ENCODE peak calls at places on chromosomes 13 and 19, in six cellular contexts. One of them, this sample, is unnamed.

GRCh38 chr19:13005253-13005652 is 10.0 kb downstream of the NFIX start:
- DNase-seq in germinal center: no peak
- DNase-seq in nephron progenitor cell: no peak
- DNase-seq in neuronal stem cell: no peak
- DNase-seq in stimulated activated CD8-positive, alpha-beta memory T cell treated with anti-CD3 and anti-CD28 coated beads, Interleukin-7, amount 100 ng/mL, for 4 hours: no peak
- DNase-seq in posterior vena cava: no peak
- DNase-seq in this sample: no peak

GRCh38 chr13:60351326-60351725 is 45.7 kb upstream of the TDRD3 start:
- DNase-seq in germinal center: no peak
- DNase-seq in nephron progenitor cell: no peak
- DNase-seq in neuronal stem cell: no peak
- DNase-seq in stimulated activated CD8-positive, alpha-beta memory T cell treated with anti-CD3 and anti-CD28 coated beads, Interleukin-7, amount 100 ng/mL, for 4 hours: no peak
- DNase-seq in posterior vena cava: no peak
- DNase-seq in this sample: no peak

GRCh38 chr19:36213793-36214387 is 575 bp downstream of the ZNF565 start:
- DNase-seq in germinal center: no peak
- DNase-seq in nephron progenitor cell: no peak
- DNase-seq in neuronal stem cell: peak
- DNase-seq in stimulated activated CD8-positive, alpha-beta memory T cell treated with anti-CD3 and anti-CD28 coated beads, Interleukin-7, amount 100 ng/mL, for 4 hours: no peak
- DNase-seq in posterior vena cava: no peak
- DNase-seq in this sample: no peak

GRCh38 chr19:4977299-4978174 is 8.6 kb downstream of the KDM4B start:
- DNase-seq in germinal center: peak
- DNase-seq in nephron progenitor cell: no peak
- DNase-seq in neuronal stem cell: no peak
- DNase-seq in stimulated activated CD8-positive, alpha-beta memory T cell treated with anti-CD3 and anti-CD28 coated beads, Interleukin-7, amount 100 ng/mL, for 4 hours: no peak
- DNase-seq in posterior vena cava: peak
- DNase-seq in this sample: no peak

GRCh38 chr13:75705395-75705794 is 69.3 kb downstream of the LMO7 start:
- DNase-seq in germinal center: no peak
- DNase-seq in nephron progenitor cell: no peak
- DNase-seq in neuronal stem cell: no peak
- DNase-seq in stimulated activated CD8-positive, alpha-beta memory T cell treated with anti-CD3 and anti-CD28 coated beads, Interleukin-7, amount 100 ng/mL, for 4 hours: no peak
- DNase-seq in posterior vena cava: no peak
- DNase-seq in this sample: no peak

GRCh38 chr13:111514646-111515617 is 194.5 kb downstream of the TEX29 start:
- DNase-seq in germinal center: no peak
- DNase-seq in nephron progenitor cell: no peak
- DNase-seq in neuronal stem cell: no peak
- DNase-seq in stimulated activated CD8-positive, alpha-beta memory T cell treated with anti-CD3 and anti-CD28 coated beads, Interleukin-7, amount 100 ng/mL, for 4 hours: no peak
- DNase-seq in posterior vena cava: no peak
- DNase-seq in this sample: peak

GRCh38 chr13:44368062-44368591 is 5.5 kb upstream of the SERP2 start:
- DNase-seq in germinal center: no peak
- DNase-seq in nephron progenitor cell: no peak
- DNase-seq in neuronal stem cell: no peak
- DNase-seq in stimulated activated CD8-positive, alpha-beta memory T cell treated with anti-CD3 and anti-CD28 coated beads, Interleukin-7, amount 100 ng/mL, for 4 hours: no peak
- DNase-seq in posterior vena cava: no peak
- DNase-seq in this sample: no peak

GRCh38 chr13:38086721-38087120 is 217.1 kb upstream of the TRPC4 start:
- DNase-seq in germinal center: no peak
- DNase-seq in nephron progenitor cell: no peak
- DNase-seq in neuronal stem cell: no peak
- DNase-seq in stimulated activated CD8-positive, alpha-beta memory T cell treated with anti-CD3 and anti-CD28 coated beads, Interleukin-7, amount 100 ng/mL, for 4 hours: no peak
- DNase-seq in posterior vena cava: no peak
- DNase-seq in this sample: no peak

GRCh38 chr13:79900356-79900755 is 419.4 kb downstream of the NDFIP2 start:
- DNase-seq in germinal center: no peak
- DNase-seq in nephron progenitor cell: no peak
- DNase-seq in neuronal stem cell: no peak
- DNase-seq in stimulated activated CD8-positive, alpha-beta memory T cell treated with anti-CD3 and anti-CD28 coated beads, Interleukin-7, amount 100 ng/mL, for 4 hours: no peak
- DNase-seq in posterior vena cava: no peak
- DNase-seq in this sample: no peak

GRCh38 chr19:45568732-45569131 is 15.9 kb downstream of the OPA3 start:
- DNase-seq in germinal center: no peak
- DNase-seq in nephron progenitor cell: no peak
- DNase-seq in neuronal stem cell: no peak
- DNase-seq in stimulated activated CD8-positive, alpha-beta memory T cell treated with anti-CD3 and anti-CD28 coated beads, Interleukin-7, amount 100 ng/mL, for 4 hours: no peak
- DNase-seq in posterior vena cava: no peak
- DNase-seq in this sample: no peak

GRCh38 chr19:45251452-45252354 is 632 bp downstream of the MARK4 start:
- DNase-seq in germinal center: peak
- DNase-seq in nephron progenitor cell: peak
- DNase-seq in neuronal stem cell: no peak
- DNase-seq in stimulated activated CD8-positive, alpha-beta memory T cell treated with anti-CD3 and anti-CD28 coated beads, Interleukin-7, amount 100 ng/mL, for 4 hours: no peak
- DNase-seq in posterior vena cava: no peak
- DNase-seq in this sample: peak

GRCh38 chr13:41613471-41613870 is 156.1 kb downstream of the RGCC start:
- DNase-seq in germinal center: no peak
- DNase-seq in nephron progenitor cell: no peak
- DNase-seq in neuronal stem cell: no peak
- DNase-seq in stimulated activated CD8-positive, alpha-beta memory T cell treated with anti-CD3 and anti-CD28 coated beads, Interleukin-7, amount 100 ng/mL, for 4 hours: no peak
- DNase-seq in posterior vena cava: no peak
- DNase-seq in this sample: no peak

GRCh38 chr13:114054269-114054668 is 78.2 kb downstream of the RASA3 start:
- DNase-seq in germinal center: no peak
- DNase-seq in nephron progenitor cell: peak
- DNase-seq in neuronal stem cell: no peak
- DNase-seq in stimulated activated CD8-positive, alpha-beta memory T cell treated with anti-CD3 and anti-CD28 coated beads, Interleukin-7, amount 100 ng/mL, for 4 hours: no peak
- DNase-seq in posterior vena cava: no peak
- DNase-seq in this sample: no peak

GRCh38 chr19:50427997-50428425 is 4.7 kb upstream of the MYBPC2 start:
- DNase-seq in germinal center: peak
- DNase-seq in nephron progenitor cell: peak
- DNase-seq in neuronal stem cell: no peak
- DNase-seq in stimulated activated CD8-positive, alpha-beta memory T cell treated with anti-CD3 and anti-CD28 coated beads, Interleukin-7, amount 100 ng/mL, for 4 hours: peak
- DNase-seq in posterior vena cava: peak
- DNase-seq in this sample: peak

GRCh38 chr13:29496241-29496712 is 99.2 kb downstream of the SLC7A1 start:
- DNase-seq in germinal center: peak
- DNase-seq in nephron progenitor cell: no peak
- DNase-seq in neuronal stem cell: no peak
- DNase-seq in stimulated activated CD8-positive, alpha-beta memory T cell treated with anti-CD3 and anti-CD28 coated beads, Interleukin-7, amount 100 ng/mL, for 4 hours: no peak
- DNase-seq in posterior vena cava: no peak
- DNase-seq in this sample: peak